ENCODE peak calls at places on chromosomes 7 and 10, in seven cellular contexts. E, A, Y, X, L, N and I are unnamed samples. For H3K27me3, the result is how much of the 10 kb centered on the place peaks cover.

GRCh38 chr10:102476466-102477141 is 25.3 kb upstream of the C10orf95 start:
- DNase-seq in L (no peak), E (no peak), Y (no peak), X (no peak), A (no peak), N (no peak), I (no peak)

GRCh38 chr10:110395350-110396283 is 90.9 kb upstream of the SMNDC1 start:
- DNase-seq in N (no peak), A (peak), Y (peak), X (no peak), E (no peak), L (peak), I (peak)

GRCh38 chr10:33897255-33897893 is 562.9 kb upstream of the NRP1 start:
- DNase-seq in N (no peak), X (no peak), Y (no peak), L (no peak), A (no peak), E (no peak), I (no peak)

GRCh38 chr10:5752301-5752871 is 60.8 kb downstream of the GDI2 start:
- DNase-seq in E (peak), A (no peak), Y (no peak), X (no peak), L (no peak), N (no peak), I (no peak)

GRCh38 chr10:48470893-48471805 is 133.7 kb downstream of the ARHGAP22 start:
- DNase-seq in Y (no peak), A (no peak), N (peak), X (no peak), E (peak), L (no peak), I (no peak)

GRCh38 chr10:16965740-16966447 is 148.7 kb upstream of the RSU1 start:
- DNase-seq in N (peak), E (no peak), A (peak), X (no peak), L (no peak), Y (peak), I (peak)

GRCh38 chr10:129089341-129089740 is 377.7 kb upstream of the MGMT start:
- DNase-seq in X (no peak), E (no peak), N (no peak), Y (no peak), A (no peak), L (no peak), I (no peak)

GRCh38 chr7:69599211-69599878 is 1.1 kb downstream of the AUTS2 start:
- DNase-seq in L (no peak), N (peak), Y (no peak), X (no peak), E (peak), A (no peak), I (no peak)

GRCh38 chr7:5428470-5429252 is 5.0 kb upstream of the TNRC18 start:
- DNase-seq in Y (peak), X (peak), L (peak), E (peak), A (peak), N (no peak), I (peak)

GRCh38 chr7:85114342-85114741 is 72.5 kb downstream of the SEMA3D start:
- DNase-seq in A (peak), L (no peak), Y (no peak), N (no peak), X (no peak), E (no peak), I (no peak)

GRCh38 chr7:54546081-54546985 is 4.2 kb downstream of the VSTM2A start:
- DNase-seq in Y (no peak), X (no peak), L (no peak), A (no peak), N (peak), E (peak), I (peak)
- H3K27me3 ChIP-seq in Y (under half), X (under half), L (under half), A (under half), N (under half), E (under half), I (half or more)

DNA sequence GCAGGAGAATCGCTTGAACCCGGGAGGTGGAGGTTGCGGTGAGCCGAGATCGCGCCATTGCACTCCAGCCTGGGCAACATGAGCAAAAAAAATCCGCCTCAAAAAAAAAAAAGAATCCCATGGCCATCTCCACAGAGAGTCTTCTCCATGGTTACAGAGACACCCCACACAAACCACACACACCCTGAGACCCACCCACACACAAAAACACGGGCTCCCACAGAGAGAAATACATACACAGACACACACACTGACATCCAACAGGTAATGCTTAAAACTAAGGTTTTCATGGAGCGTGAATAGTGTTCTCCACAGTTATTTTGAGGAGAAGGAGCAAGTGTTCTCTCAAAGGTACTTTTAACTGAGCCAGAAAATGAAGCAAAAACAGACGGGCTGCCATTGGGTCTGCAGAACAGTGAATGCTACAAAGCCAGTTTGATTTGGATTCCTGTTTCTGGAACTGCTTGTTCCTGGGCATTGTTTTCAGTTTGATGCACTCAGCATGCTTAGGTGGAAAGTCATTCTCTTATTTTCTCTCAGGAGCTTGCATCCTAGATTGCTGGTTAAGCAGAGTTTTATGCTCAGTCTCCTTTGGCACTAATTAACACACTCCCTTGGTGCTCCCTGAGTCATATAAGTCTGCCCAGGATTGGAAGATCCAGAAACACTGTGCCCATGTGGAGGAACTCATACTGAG is 15.4 kb downstream of the AHCYL2 start:
- DNase-seq in L (no peak), E (no peak), A (no peak), X (no peak), N (no peak), Y (no peak), I (no peak)
- H3K27me3 ChIP-seq in L (under half), E (under half), A (under half), X (under half), N (under half), Y (under half), I (under half)

DNA sequence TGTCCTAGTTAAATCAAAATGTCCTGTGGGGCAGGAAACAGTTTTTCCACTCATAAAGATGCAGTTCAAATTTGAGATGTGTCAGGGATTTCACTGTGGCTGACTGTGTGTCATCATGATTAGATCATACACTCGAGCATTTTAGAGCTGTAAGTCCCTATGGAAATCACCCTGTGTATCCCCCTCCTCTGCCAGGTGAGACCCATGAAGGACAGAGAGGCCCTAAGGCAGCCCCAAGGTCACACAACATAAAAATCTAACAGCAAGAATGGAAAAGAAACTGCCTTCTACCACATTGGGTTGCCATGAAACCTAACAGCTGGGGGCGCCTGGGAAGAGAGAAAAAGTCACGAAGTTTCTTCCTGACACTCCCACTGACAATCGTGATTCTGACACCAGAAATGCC is 135.8 kb downstream of the KCNMA1 start:
- DNase-seq in L (no peak), A (no peak), X (no peak), E (no peak), N (no peak), Y (no peak), I (no peak)
- H3K27me3 ChIP-seq in L (under half), A (under half), X (under half), E (under half), N (under half), Y (under half), I (under half)

DNA sequence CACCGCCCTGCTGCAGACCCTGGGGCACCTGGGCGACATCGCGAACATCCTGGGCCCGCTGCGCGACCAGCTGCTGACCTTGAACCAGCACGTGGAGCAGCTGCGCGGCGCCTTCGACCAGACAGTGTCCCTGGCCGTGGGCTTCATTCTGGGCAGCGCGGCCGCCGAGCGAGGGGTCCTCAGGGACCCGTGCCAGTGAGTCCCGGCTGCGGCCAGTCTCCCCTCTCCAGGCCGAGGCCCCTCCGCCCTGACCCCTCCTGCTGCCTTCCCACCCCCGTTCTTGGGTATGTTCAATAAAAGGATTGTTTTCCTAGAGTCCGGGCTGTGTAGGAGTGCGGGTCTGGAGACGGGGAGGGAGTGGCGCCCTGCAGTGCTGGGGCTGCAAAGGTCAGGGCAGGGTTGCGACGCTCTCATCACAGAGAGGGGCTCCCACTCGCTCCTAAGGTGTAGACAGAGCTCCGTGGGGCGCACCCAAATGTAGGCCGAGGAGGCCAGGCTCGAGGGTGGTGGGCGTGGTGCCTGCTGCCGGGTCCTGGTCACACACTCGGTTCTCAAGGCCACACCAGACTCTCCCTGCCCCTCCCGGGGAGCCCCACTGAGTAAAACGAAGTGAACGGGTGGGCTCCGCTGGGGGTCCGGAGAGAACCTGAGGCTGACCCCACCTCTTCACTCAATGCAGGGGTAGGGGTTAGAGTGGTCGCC is 1.4 kb downstream of the UTF1 start:
- DNase-seq in L (no peak), E (no peak), X (no peak), A (no peak), N (no peak), Y (no peak), I (no peak)
- H3K27me3 ChIP-seq in L (under half), E (under half), X (under half), A (under half), N (under half), Y (half or more), I (half or more)

GRCh38 chr7:4212376-4212775 is 469.7 kb upstream of the FOXK1 start:
- DNase-seq in X (no peak), A (no peak), L (no peak), E (peak), Y (no peak), N (no peak), I (no peak)

GRCh38 chr7:4215176-4215720 is 466.8 kb upstream of the FOXK1 start:
- DNase-seq in X (no peak), N (no peak), L (no peak), Y (no peak), E (no peak), A (no peak), I (no peak)

GRCh38 chr7:4211261-4211660 is 470.8 kb upstream of the FOXK1 start:
- DNase-seq in E (no peak), N (no peak), X (no peak), A (no peak), Y (no peak), L (no peak), I (no peak)

GRCh38 chr7:4216016-4216415 is 466.1 kb upstream of the FOXK1 start:
- DNase-seq in A (no peak), Y (no peak), N (no peak), X (no peak), L (no peak), E (no peak), I (no peak)

GRCh38 chr7:4214501-4215155 is 467.5 kb upstream of the FOXK1 start:
- DNase-seq in E (no peak), A (no peak), N (no peak), Y (no peak), L (no peak), X (no peak), I (no peak)
- H3K27me3 ChIP-seq in E (under half), A (half or more), N (under half), Y (under half), L (under half), X (under half), I (under half)

GRCh38 chr7:154746551-154746950 is 256.4 kb downstream of the PAXIP1 start:
- DNase-seq in E (no peak), Y (no peak), A (no peak), L (no peak), X (no peak), N (no peak), I (no peak)

GRCh38 chr7:154743211-154743610 is 259.7 kb downstream of the PAXIP1 start:
- DNase-seq in N (no peak), E (no peak), X (no peak), L (no peak), A (no peak), Y (no peak), I (no peak)

GRCh38 chr7:154741131-154741530 is 261.8 kb downstream of the PAXIP1 start:
- DNase-seq in L (no peak), A (no peak), N (no peak), E (no peak), Y (no peak), X (no peak), I (no peak)

GRCh38 chr7:154744861-154745258 is 258.1 kb downstream of the PAXIP1 start:
- DNase-seq in L (no peak), E (no peak), A (no peak), X (no peak), Y (no peak), N (no peak), I (no peak)

DNA sequence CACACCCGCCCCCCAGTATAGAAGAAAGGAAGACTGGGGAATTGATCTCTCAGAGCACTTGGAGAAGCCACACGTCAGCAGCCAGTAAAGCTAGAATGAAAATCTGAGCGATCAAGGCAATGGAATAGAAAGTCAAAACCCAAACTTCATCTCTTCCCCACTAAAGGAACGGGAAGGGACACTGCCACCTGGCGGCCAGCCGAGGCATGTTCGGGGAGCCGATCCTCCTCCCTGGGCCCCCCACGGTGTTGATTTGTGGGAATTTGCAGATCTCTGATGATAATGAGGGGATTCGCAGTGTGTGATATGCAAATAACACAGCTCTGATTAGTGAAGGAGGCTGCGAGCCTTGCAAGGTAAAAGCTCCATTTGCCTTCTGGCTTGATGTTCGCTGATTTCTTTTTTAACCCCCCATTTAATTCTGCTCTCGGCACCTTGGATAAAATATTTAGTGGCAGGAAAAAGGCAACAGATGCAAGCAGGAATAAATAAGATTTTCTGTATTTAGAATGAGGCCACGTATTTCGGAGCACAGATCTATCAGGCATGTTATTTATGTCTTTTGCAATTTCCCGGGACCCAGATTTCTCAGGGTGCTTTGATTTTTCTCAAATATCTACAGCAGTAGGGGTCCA is 258.6 kb downstream of the PAXIP1 start:
- DNase-seq in Y (no peak), X (peak), E (peak), L (no peak), N (peak), A (peak), I (peak)
- H3K27me3 ChIP-seq in Y (under half), X (under half), E (under half), L (under half), N (under half), A (half or more), I (under half)

GRCh38 chr10:86368987-86369386 is 2.4 kb upstream of the GRID1 start:
- DNase-seq in X (no peak), N (peak), E (no peak), L (peak), A (no peak), Y (no peak), I (no peak)
- H3K27me3 ChIP-seq in X (under half), N (under half), E (half or more), L (under half), A (under half), Y (half or more), I (half or more)